ENCODE peak calls at places on chromosomes 13 and 19, in eight cellular contexts. V, O, H, R, N, Q, X and I are unnamed samples.

GRCh38 chr19:7856679-7857663 is 17.2 kb downstream of the PRR36 start:
- DNase-seq in V (no peak), O (no peak), H (no peak), R (no peak), N (no peak), Q (no peak), X (no peak), I (no peak)

GRCh38 chr13:78420814-78421213 is 182.5 kb downstream of the POU4F1 start:
- DNase-seq in V (no peak), O (no peak), H (no peak), R (no peak), N (no peak), Q (no peak), X (no peak), I (no peak)

GRCh38 chr19:9883231-9883758 is 48.2 kb downstream of the PIN1 start:
- DNase-seq in V (no peak), O (no peak), H (no peak), R (no peak), N (no peak), Q (peak), X (no peak), I (no peak)

GRCh38 chr19:38718747-38719543 is 25.3 kb downstream of the CAPN12 start:
- DNase-seq in V (peak), O (no peak), H (no peak), R (no peak), N (no peak), Q (no peak), X (no peak), I (no peak)

GRCh38 chr13:107216046-107216715 is 648.2 kb upstream of the ARGLU1 start:
- DNase-seq in V (no peak), O (no peak), H (no peak), R (no peak), N (no peak), Q (no peak), X (no peak), I (no peak)

GRCh38 chr13:48231948-48232347 is 1.1 kb upstream of the ITM2B start:
- DNase-seq in V (no peak), O (no peak), H (no peak), R (no peak), N (no peak), Q (no peak), X (no peak), I (no peak)

GRCh38 chr13:33313504-33313903 is 27.9 kb upstream of the STARD13 start:
- DNase-seq in V (no peak), O (no peak), H (no peak), R (no peak), N (no peak), Q (no peak), X (no peak), I (no peak)

GRCh38 chr19:1019980-1020867 is 699 bp downstream of the TMEM259 start:
- DNase-seq in V (peak), O (no peak), H (no peak), R (peak), N (no peak), Q (no peak), X (peak), I (no peak)

GRCh38 chr13:62061751-62062150 is 646.1 kb upstream of the PCDH20 start:
- DNase-seq in V (no peak), O (no peak), H (no peak), R (no peak), N (no peak), Q (no peak), X (no peak), I (no peak)

GRCh38 chr13:38334845-38335244 is 14.8 kb upstream of the UFM1 start:
- DNase-seq in V (no peak), O (no peak), H (no peak), R (no peak), N (no peak), Q (no peak), X (no peak), I (no peak)

GRCh38 chr19:36526581-36526980 is 1.5 kb downstream of the ZNF260 start:
- DNase-seq in V (no peak), O (no peak), H (no peak), R (no peak), N (no peak), Q (no peak), X (no peak), I (no peak)

GRCh38 chr19:36524617-36525016 is 3.5 kb downstream of the ZNF260 start:
- DNase-seq in V (no peak), O (no peak), H (no peak), R (no peak), N (no peak), Q (no peak), X (no peak), I (no peak)

GRCh38 chr19:36527873-36528193 is 238 bp downstream of the ZNF260 start:
- DNase-seq in V (no peak), O (no peak), H (no peak), R (no peak), N (no peak), Q (no peak), X (no peak), I (no peak)

GRCh38 chr19:36528921-36529518 is 949 bp upstream of the ZNF260 start:
- DNase-seq in V (no peak), O (no peak), H (no peak), R (no peak), N (no peak), Q (no peak), X (peak), I (no peak)

GRCh38 chr19:36528194-36528920 is at the start of gene ZNF260:
- DNase-seq in V (peak), O (peak), H (peak), R (peak), N (peak), Q (no peak), X (peak), I (peak)
- TF ChIP-seq CTCF in V (no peak), O (peak), H (no peak), R (no peak), N (no peak), Q (no peak), X (no peak), I (no peak)

GRCh38 chr19:45766919-45767346 is 2.1 kb downstream of the SIX5 start:
- DNase-seq in V (peak), O (no peak), H (no peak), R (no peak), N (no peak), Q (no peak), X (no peak), I (peak)

GRCh38 chr19:45766293-45766918 is 2.6 kb downstream of the SIX5 start:
- DNase-seq in V (peak), O (no peak), H (no peak), R (no peak), N (no peak), Q (no peak), X (peak), I (no peak)

GRCh38 chr19:45768644-45769053 is 403 bp downstream of the SIX5 start:
- DNase-seq in V (peak), O (peak), H (no peak), R (peak), N (no peak), Q (no peak), X (no peak), I (no peak)

GRCh38 chr19:45767881-45768643 is 990 bp downstream of the SIX5 start:
- DNase-seq in V (peak), O (peak), H (no peak), R (peak), N (peak), Q (no peak), X (peak), I (peak)

GRCh38 chr19:45767410-45767880 is 1.6 kb downstream of the SIX5 start:
- DNase-seq in V (peak), O (peak), H (peak), R (no peak), N (peak), Q (no peak), X (peak), I (peak)
- TF ChIP-seq POLR2A in V (peak), O (peak), H (peak), R (no peak), N (peak), Q (no peak), X (peak), I (no peak)

GRCh38 chr13:43786472-43786765 is 353 bp downstream of the ENOX1 start:
- DNase-seq in V (no peak), O (no peak), H (no peak), R (no peak), N (no peak), Q (no peak), X (no peak), I (no peak)

GRCh38 chr13:43785681-43786471 is 896 bp downstream of the ENOX1 start:
- DNase-seq in V (peak), O (peak), H (peak), R (peak), N (peak), Q (no peak), X (peak), I (peak)

GRCh38 chr13:43787518-43787891 is 733 bp upstream of the ENOX1 start:
- DNase-seq in V (no peak), O (no peak), H (no peak), R (no peak), N (no peak), Q (no peak), X (no peak), I (no peak)

GRCh38 chr13:43787998-43788397 is 1.2 kb upstream of the ENOX1 start:
- DNase-seq in V (no peak), O (no peak), H (no peak), R (no peak), N (no peak), Q (peak), X (no peak), I (no peak)

DNA sequence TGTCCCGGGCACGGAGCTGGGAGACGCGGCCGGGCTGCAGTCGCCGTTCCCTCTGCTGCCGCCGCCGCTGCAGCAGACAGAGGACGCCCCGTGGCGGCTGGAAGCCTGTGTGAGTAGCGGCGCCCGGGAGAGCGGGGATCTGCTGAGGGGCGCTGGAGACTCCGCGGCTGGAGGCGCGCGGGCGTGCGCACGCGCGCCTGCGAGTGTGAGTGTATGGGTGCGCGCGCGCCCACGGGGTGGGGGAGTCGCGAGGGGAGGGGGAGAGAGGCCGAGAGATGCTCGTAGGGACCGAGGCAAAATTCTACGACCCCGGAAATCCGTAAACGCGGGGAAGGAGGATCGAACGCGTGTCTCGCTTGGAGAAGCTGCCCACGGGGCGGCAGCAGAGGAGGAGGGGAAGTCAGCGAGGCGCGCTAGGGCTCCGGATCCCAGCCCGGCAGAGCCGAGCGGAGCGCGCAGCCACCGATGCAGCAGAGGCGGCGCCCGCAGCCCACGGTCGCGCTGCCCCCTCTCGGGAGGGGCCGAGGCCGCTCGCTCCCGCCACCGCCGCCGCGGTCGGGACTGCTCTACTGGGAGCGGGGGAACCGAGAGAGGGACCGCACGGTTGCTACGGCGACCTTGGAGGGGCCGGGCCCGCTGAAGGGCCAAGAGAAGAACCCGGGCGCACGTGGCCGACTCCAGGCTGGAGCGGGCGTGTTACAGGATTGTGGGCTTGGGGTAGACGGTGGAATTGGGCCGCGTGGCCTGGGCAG is at the start of gene ENOX1:
- DNase-seq in V (peak), O (peak), H (no peak), R (peak), N (peak), Q (peak), X (peak), I (peak)
- TF ChIP-seq CTCF in V (peak), O (no peak), H (no peak), R (no peak), N (no peak), Q (no peak), X (peak), I (no peak)

GRCh38 chr19:48400018-48400742 is 6.7 kb downstream of the GRIN2D start:
- DNase-seq in V (peak), O (peak), H (peak), R (no peak), N (no peak), Q (peak), X (no peak), I (no peak)
- TF ChIP-seq POLR2A in V (no peak), O (no peak), H (no peak), R (no peak), N (no peak), Q (no peak), X (no peak), I (no peak)

GRCh38 chr19:58409010-58409790 is 751 bp downstream of the ZNF584 start:
- DNase-seq in V (peak), O (no peak), H (no peak), R (no peak), N (no peak), Q (no peak), X (peak), I (no peak)

GRCh38 chr19:58401825-58402433 is 6.5 kb downstream of the RNF225 start:
- DNase-seq in V (peak), O (no peak), H (no peak), R (peak), N (no peak), Q (no peak), X (no peak), I (no peak)

GRCh38 chr19:58408152-58409009 is at the start of gene ZNF584:
- DNase-seq in V (peak), O (peak), H (peak), R (peak), N (peak), Q (peak), X (peak), I (peak)

GRCh38 chr19:58407658-58408151 is 744 bp upstream of the ZNF584 start:
- DNase-seq in V (no peak), O (no peak), H (no peak), R (no peak), N (no peak), Q (no peak), X (no peak), I (no peak)

GRCh38 chr19:58406818-58407657 is 1.4 kb upstream of the ZNF584 start:
- DNase-seq in V (peak), O (no peak), H (no peak), R (no peak), N (no peak), Q (no peak), X (no peak), I (no peak)
- TF ChIP-seq CTCF in V (peak), O (peak), H (no peak), R (no peak), N (no peak), Q (peak), X (peak), I (no peak)

GRCh38 chr19:12484371-12485322 is at the start of gene ZNF709:
- DNase-seq in V (peak), O (peak), H (peak), R (peak), N (peak), Q (no peak), X (peak), I (peak)
- TF ChIP-seq POLR2A in V (no peak), O (peak), H (peak), R (no peak), N (peak), Q (no peak), X (peak), I (no peak)

GRCh38 chr19:19319725-19320361 is 466 bp downstream of the SUGP1 start:
- DNase-seq in V (no peak), O (peak), H (no peak), R (no peak), N (no peak), Q (no peak), X (peak), I (no peak)

GRCh38 chr19:19316082-19316481 is 4.2 kb downstream of the SUGP1 start:
- DNase-seq in V (no peak), O (no peak), H (no peak), R (no peak), N (no peak), Q (no peak), X (no peak), I (no peak)

GRCh38 chr19:19324059-19324755 is 3.6 kb downstream of the MAU2 start:
- DNase-seq in V (no peak), O (no peak), H (no peak), R (no peak), N (no peak), Q (no peak), X (no peak), I (no peak)

GRCh38 chr19:19321143-19321577 is 531 bp downstream of the MAU2 start:
- DNase-seq in V (no peak), O (peak), H (no peak), R (no peak), N (no peak), Q (no peak), X (peak), I (no peak)

DNA sequence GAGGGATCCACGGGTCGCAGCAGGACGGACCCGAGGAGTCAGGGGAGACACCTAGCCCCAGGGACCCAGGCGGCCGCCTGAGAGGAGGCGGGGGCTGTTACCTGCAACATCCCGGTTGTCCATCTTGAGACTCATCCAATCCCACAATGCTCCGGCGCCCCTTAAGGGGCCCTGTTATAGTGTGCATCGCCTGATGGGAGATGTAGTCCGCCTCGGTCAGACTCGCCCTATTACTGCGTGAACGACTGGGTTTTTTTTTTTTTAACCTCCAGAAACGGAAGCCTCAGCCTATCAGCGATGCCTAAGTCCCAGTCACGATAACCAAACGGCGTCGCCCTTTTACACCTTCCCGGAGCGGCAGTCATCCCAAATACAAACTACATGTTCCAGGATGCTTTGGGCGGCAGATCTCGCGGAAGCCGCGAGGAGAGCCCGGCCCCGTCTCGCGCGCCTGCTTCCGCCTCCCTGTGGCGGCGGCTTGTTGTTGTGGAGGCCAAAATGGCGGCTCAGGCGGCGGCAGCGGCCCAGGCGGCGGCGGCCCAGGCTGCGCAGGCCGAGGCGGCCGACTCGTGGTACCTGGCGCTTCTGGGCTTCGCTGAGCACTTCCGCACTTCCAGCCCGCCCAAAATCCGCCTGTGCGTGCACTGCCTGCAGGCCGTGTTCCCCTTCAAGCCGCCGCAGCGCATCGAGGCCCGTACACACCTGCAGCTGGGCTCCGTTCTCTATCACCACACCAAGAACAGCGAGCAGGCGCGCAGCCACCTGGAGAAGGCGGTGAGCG is at the start of the genes MAU2 and SUGP1:
- DNase-seq in V (peak), O (peak), H (peak), R (peak), N (peak), Q (peak), X (peak), I (peak)
- TF ChIP-seq CTCF in V (peak), O (peak), H (peak), R (peak), N (peak), Q (no peak), X (peak), I (no peak)

GRCh38 chr19:50663280-50663790 is 14.1 kb downstream of the C19orf81 start:
- DNase-seq in V (no peak), O (no peak), H (no peak), R (no peak), N (no peak), Q (no peak), X (no peak), I (no peak)

GRCh38 chr19:50664204-50664603 is 15.0 kb downstream of the C19orf81 start:
- DNase-seq in V (no peak), O (no peak), H (no peak), R (no peak), N (no peak), Q (no peak), X (no peak), I (no peak)

GRCh38 chr19:50661675-50662441 is 12.6 kb downstream of the C19orf81 start:
- DNase-seq in V (no peak), O (no peak), H (no peak), R (no peak), N (no peak), Q (no peak), X (no peak), I (no peak)

GRCh38 chr19:50661087-50661486 is 11.8 kb downstream of the C19orf81 start:
- DNase-seq in V (no peak), O (no peak), H (no peak), R (no peak), N (no peak), Q (no peak), X (no peak), I (no peak)

DNA sequence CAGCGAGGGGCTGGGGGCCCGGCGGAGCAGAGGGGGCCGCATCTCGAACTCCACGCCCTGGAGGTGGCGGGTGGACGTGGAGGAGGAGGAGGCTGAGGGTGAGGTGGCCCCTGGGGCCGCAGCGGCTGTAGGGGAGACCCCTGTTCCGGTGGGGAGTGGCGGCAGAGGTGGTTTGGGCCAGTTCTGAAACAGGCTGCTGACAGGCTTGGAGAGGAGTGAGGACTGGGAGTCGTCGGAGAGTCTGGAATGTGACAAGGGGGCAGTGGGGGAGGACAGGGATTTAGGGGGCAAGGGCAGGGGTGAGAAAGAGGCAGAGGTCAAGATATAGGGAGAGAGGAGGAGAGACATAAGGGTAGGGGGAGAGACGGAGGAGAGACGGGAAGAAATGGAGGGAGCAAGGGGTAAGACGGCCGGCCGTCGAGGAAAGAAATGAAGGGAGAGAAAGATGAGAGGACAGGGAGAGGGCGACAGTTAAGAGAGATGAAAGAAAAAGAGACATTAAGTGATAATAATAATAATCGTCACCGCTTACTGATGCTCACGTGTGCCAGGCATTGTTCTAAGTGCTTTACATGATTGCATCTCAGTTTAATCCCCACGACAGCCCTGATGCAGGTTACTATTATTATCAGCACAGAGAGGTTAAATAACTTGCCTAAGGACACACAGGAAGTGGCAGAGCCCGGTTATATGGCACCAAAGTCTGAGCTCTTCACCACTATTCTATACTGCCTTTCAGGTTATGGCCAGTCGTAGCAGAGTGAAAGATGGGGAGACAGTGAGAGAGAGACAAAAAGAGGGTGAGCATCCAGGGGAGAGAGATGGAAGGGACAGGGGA is 13.4 kb downstream of the C19orf81 start:
- DNase-seq in V (no peak), O (no peak), H (no peak), R (no peak), N (no peak), Q (no peak), X (no peak), I (no peak)
- TF ChIP-seq POLR2A in V (no peak), O (no peak), H (no peak), R (no peak), N (no peak), Q (no peak), X (no peak), I (no peak)